ENCODE peak calls at places on chromosomes 13 and 19, in seven cellular contexts. S is IMR-90, V is transverse colon, H is erythroblast, P is A549, D is uterus, L is tibial nerve. Y is an unnamed sample.

GRCh38 chr13:27419333-27419732 is 5.1 kb upstream of the GTF3A start:
- DNase-seq in P (no peak), L (no peak), H (no peak), S (peak; percentile 23), V (no peak), D (no peak), Y (no peak)

GRCh38 chr19:1254081-1254527 is 5.7 kb downstream of the MIDN start:
- DNase-seq in P (no peak), S (no peak), L (no peak), H (no peak), V (peak; percentile 35), D (peak; percentile 67), Y (no peak)

GRCh38 chr13:19586904-19587634 is 25.7 kb upstream of the TPTE2 start:
- DNase-seq in V (peak; percentile 55), P (no peak), H (peak; percentile 59), S (peak; percentile 34), L (no peak), D (no peak), Y (no peak)

GRCh38 chr13:99383511-99383921 is 76.3 kb upstream of the GPR183 start:
- DNase-seq in S (no peak), L (no peak), D (no peak), P (no peak), V (no peak), H (no peak), Y (no peak)

GRCh38 chr19:46970815-46971214 is 48.8 kb upstream of the NPAS1 start:
- DNase-seq in H (no peak), V (no peak), P (no peak), D (no peak), L (no peak), S (peak; percentile 73), Y (no peak)

GRCh38 chr19:34480971-34481821 is at the start of gene WTIP:
- DNase-seq in S (peak; percentile 88), P (peak; percentile 82), V (peak; percentile 41), H (no peak), D (peak; percentile 73), L (peak; percentile 43), Y (peak; percentile 77)

GRCh38 chr13:33999830-34000605 is 182.1 kb downstream of the RFC3 start:
- DNase-seq in H (no peak), D (no peak), S (no peak), P (no peak), V (no peak), L (no peak), Y (no peak)

GRCh38 chr13:95191821-95192220 is 109.4 kb downstream of the ABCC4 start:
- DNase-seq in S (peak; percentile 74), V (peak; percentile 83), H (peak; percentile 91), L (peak; percentile 63), D (peak; percentile 28), P (peak; percentile 31), Y (peak; percentile 76)

GRCh38 chr13:76641056-76641455 is 245.1 kb downstream of the KCTD12 start:
- DNase-seq in L (no peak), S (no peak), D (no peak), P (no peak), H (no peak), V (no peak), Y (no peak)

GRCh38 chr19:33665776-33666175 is 44.0 kb downstream of the CHST8 start:
- DNase-seq in S (no peak), D (no peak), P (no peak), H (no peak), V (no peak), L (no peak), Y (no peak)

DNA sequence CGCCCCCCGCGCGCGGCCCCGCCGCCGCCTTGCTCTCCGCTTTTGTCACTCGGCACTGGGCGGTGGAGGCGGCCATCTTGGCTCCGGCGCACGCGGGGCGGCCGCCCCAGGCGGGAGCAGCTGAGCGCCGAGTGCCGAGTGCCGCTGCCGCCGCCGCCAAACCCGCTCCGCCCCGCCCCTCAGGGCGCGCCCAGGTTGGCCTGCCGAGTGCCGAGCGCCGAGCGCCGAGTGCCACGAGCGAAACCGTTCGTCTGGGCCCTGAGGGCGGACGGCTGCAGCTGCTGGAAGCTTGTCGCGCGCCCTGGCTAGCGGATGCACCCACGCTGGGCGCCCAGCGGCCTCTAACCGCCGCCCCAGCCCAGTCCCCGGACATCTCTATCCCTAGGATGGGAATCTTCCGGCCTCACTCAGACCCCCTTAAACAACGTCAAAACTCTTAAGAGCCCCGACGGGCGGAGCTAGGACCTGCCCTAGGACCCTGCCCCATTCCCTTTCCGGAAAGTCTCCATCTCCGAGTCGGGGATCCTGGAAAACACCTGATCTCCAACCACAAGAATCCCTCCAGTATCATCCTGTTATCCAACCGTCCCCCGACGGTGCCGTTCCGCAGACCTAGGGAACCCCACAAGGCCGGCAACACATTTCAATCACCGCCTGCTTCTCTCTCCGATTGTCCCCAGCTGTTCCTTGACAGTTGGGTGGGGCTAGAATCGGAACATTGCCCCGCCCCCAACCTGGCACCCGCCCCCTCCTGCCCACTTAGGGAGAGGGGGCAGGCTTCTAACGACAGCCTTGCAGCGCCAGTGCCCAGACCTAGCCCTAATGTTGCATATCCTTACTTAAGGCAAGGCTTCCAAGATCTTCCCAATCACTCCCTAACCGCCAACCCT is 14.1 kb upstream of the AKAP8L start:
- DNase-seq in D (peak; percentile 82), V (peak; percentile 94), P (peak; percentile 75), L (peak; percentile 76), H (peak; percentile 96), S (peak; percentile 87), Y (peak; percentile 97)
- TF ChIP-seq POLR2A in D (peak; percentile 68), V (no peak), P (peak; percentile 35), L (no peak), H (peak; percentile 56), S (peak; percentile 61), Y (peak; percentile 58)

GRCh38 chr13:39257642-39258041 is 219.4 kb downstream of the NHLRC3 start:
- DNase-seq in P (no peak), D (no peak), V (no peak), S (no peak), H (no peak), L (no peak), Y (no peak)
- TF ChIP-seq POLR2A in P (no peak), D (no peak), V (no peak), S (no peak), H (no peak), L (no peak), Y (no peak)

GRCh38 chr13:111558700-111559088 is 238.3 kb downstream of the TEX29 start:
- DNase-seq in L (no peak), P (no peak), S (no peak), H (no peak), D (no peak), V (no peak), Y (no peak)
- TF ChIP-seq POLR2A in L (no peak), P (no peak), S (no peak), H (no peak), D (no peak), V (no peak), Y (no peak)

DNA sequence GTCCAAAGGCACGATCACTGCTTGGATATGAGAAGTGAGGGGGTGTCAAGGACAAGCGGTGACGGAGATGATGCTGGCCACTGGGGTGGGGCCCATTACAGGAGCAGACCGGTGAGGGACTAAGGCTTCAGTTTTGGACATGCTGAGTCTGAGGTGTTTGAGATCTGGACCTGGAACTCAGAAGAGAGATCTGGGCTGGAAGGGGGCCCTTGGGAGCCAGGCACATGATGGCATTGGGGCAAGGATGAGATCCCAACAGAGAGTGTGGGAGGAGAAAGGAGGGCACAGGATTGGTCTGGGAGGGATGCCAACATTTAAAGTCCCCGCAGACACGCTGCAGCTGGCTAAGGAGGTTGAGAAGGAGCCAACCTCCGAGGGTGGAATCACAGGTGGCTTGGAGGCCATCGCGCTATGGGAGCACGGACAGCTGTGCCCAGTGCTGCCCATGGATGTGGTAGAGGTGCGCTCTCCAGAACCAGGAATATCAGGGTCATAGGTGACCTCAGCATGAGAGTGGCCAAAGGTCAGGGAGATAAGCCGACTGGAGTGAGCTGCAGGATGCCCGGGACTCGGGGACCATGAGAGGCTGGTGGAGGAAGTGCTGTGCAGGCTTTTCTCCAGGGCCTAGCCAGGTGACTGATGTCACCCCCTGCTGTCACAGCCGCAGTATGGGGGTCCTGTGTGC is 21.8 kb downstream of the DHRS12 start:
- DNase-seq in H (no peak), S (no peak), D (no peak), V (no peak), L (no peak), P (no peak), Y (no peak)
- TF ChIP-seq POLR2A in H (no peak), S (no peak), D (no peak), V (no peak), L (no peak), P (no peak), Y (no peak)

DNA sequence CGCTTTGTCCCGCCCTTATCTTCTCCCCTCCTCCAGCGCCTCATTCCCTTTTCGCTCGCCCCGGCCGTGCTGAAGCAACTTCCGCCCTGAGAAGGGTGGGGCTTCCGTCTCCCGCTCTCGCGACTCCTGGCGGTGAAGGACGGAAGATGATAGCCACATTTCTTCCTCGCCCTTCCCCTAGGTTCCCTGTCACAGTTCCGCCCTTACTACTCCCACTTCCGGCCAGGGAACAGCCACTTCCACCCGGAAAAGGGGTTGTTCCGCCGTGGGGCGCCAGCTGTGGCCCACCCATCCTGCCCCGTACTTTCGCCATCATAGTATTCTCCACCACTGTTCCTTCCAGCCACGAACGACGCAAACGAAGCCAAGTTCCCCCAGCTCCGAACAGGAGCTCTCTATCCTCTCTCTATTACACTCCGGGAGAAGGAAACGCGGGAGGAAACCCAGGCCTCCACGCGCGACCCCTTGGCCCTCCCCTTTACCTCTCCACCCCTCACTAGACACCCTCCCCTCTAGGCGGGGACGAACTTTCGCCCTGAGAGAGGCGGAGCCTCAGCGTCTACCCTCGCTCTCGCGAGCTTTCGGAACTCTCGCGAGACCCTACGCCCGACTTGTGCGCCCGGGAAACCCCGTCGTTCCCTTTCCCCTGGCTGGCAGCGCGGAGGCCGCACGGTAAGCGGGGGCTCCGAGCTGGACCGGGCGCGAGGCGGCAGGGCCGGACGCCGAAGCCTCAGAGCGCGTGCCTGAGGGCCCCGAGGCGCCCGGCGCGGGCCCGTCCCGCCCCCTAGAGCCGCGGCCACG is at the start of gene RPS19:
- DNase-seq in H (peak; percentile 99), S (peak; percentile 98), D (peak; percentile 98), V (peak; percentile 99), P (peak; percentile 100), L (peak; percentile 99), Y (peak; percentile 98)
- TF ChIP-seq POLR2A in H (peak; percentile 87), S (peak; percentile 98), D (peak; percentile 81), V (peak; percentile 83), P (peak; percentile 95), L (peak; percentile 61), Y (peak; percentile 90)

DNA sequence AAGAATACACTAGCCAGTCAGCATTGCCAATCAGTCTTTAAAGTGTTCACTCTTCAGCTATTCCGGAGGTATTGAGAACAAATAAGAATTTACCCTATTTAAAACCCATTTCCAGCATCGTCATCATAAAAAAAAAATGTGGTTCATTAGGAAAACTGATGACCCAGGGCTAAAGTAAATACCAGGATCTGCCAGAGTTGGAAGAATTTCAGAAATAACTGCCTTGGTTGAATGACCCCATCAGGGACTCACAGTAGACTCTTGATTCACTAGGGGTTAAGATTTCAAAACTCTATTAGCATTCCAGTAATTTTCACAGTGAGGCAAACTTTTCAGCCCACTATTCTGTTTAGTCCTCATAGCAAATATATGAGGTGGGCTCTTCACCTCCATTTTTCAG is 377.0 kb downstream of the ITGBL1 start:
- DNase-seq in P (no peak), S (no peak), V (no peak), D (no peak), L (no peak), H (no peak), Y (no peak)
- TF ChIP-seq POLR2A in P (no peak), S (no peak), V (no peak), D (no peak), L (no peak), H (no peak), Y (no peak)